ENCODE peak calls at places on chromosome 3, in seven cellular contexts. I is activated CD4-positive, alpha-beta T cell treated with anti-CD3 and anti-CD28 coated beads, Interleukin-2, amount 50 U/mL, for 1 hour; A is globus pallidus; C is ecto neural progenitor cell; O is fibroblast of gingiva; W is fibroblast of lung; H is fibroblast of mammary gland. J is an unnamed sample.

GRCh38 chr3:142445816-142446254 is 2.0 kb downstream of the XRN1 start:
- DNase-seq in I (no peak), A (no peak), C (no peak), O (peak; percentile 43), W (peak; percentile 50), H (peak; percentile 52), J (peak; percentile 7)

GRCh38 chr3:16817201-16817600 is 67.6 kb upstream of the PLCL2 start:
- DNase-seq in I (no peak), A (no peak), C (no peak), O (peak; percentile 78), W (peak; percentile 12), H (peak; percentile 52), J (no peak)

GRCh38 chr3:176906046-176906905 is 291.0 kb downstream of the TBL1XR1 start:
- DNase-seq in I (no peak), A (no peak), C (no peak), O (peak; percentile 65), W (peak; percentile 80), H (peak; percentile 89), J (no peak)

GRCh38 chr3:173865900-173866498 is 468.5 kb downstream of the NLGN1 start:
- DNase-seq in I (no peak), A (no peak), C (no peak), O (no peak), W (no peak), H (no peak), J (no peak)

GRCh38 chr3:9377981-9378380 is 15.1 kb downstream of the THUMPD3 start:
- DNase-seq in I (no peak), A (no peak), C (no peak), O (no peak), W (no peak), H (no peak), J (no peak)

GRCh38 chr3:13628432-13628831 is 79.5 kb downstream of the FBLN2 start:
- DNase-seq in I (no peak), A (no peak), C (no peak), O (no peak), W (no peak), H (no peak), J (no peak)

GRCh38 chr3:72100062-72100511 is 315.1 kb upstream of the PROK2 start:
- DNase-seq in I (no peak), A (no peak), C (no peak), O (no peak), W (no peak), H (no peak), J (no peak)

GRCh38 chr3:16056210-16056607 is 118.3 kb upstream of the GALNT15 start:
- DNase-seq in I (no peak), A (no peak), C (no peak), O (peak; percentile 89), W (peak; percentile 75), H (peak; percentile 96), J (no peak)

GRCh38 chr3:72250725-72251124 is 465.8 kb upstream of the PROK2 start:
- DNase-seq in I (no peak), A (no peak), C (no peak), O (no peak), W (no peak), H (no peak), J (no peak)

GRCh38 chr3:153166206-153166605 is 4.2 kb downstream of the RAP2B start:
- DNase-seq in I (peak; percentile 22), A (no peak), C (no peak), O (no peak), W (no peak), H (no peak), J (peak; percentile 27)

GRCh38 chr3:127351775-127352350 is 64.0 kb upstream of the PRR20G start:
- DNase-seq in I (no peak), A (no peak), C (peak; percentile 33), O (no peak), W (no peak), H (no peak), J (no peak)

GRCh38 chr3:141644931-141645330 is 93.2 kb upstream of the RNF7 start:
- DNase-seq in I (peak; percentile 62), A (peak; percentile 37), C (peak; percentile 80), O (peak; percentile 78), W (peak; percentile 62), H (peak; percentile 73), J (peak; percentile 49)

GRCh38 chr3:138835177-138835757 is 539 bp upstream of the PIK3CB start:
- DNase-seq in I (no peak), A (no peak), C (no peak), O (no peak), W (no peak), H (no peak), J (no peak)

GRCh38 chr3:43620953-43621405 is 832 bp downstream of the ANO10 start:
- DNase-seq in I (no peak), A (peak; percentile 20), C (no peak), O (no peak), W (peak; percentile 26), H (no peak), J (no peak)

GRCh38 chr3:151750181-151750580 is 16.5 kb downstream of the AADACL2 start:
- DNase-seq in I (no peak), A (no peak), C (no peak), O (no peak), W (no peak), H (no peak), J (no peak)

GRCh38 chr3:112136959-112137693 is 4.1 kb upstream of the GCSAM start:
- DNase-seq in I (peak; percentile 37), A (peak; percentile 87), C (peak; percentile 71), O (peak; percentile 16), W (peak; percentile 51), H (peak; percentile 25), J (no peak)

GRCh38 chr3:156483961-156484787 is 70.7 kb downstream of the SSR3 start:
- DNase-seq in I (peak; percentile 23), A (peak; percentile 12), C (no peak), O (no peak), W (peak; percentile 69), H (peak; percentile 83), J (peak; percentile 55)